ENCODE peak calls at places on chromosomes 3 and 15, in nine cellular contexts. A, F, T, L, R, X, G, D and M are unnamed samples.

GRCh38 chr3:194058189-194058571 is 77.8 kb upstream of the HES1 start:
- DNase-seq in F (peak; percentile 42), L (peak; percentile 75), R (no peak), X (peak; percentile 64), A (peak; percentile 58), T (peak; percentile 59), D (no peak), G (no peak), M (peak; percentile 67)

GRCh38 chr15:42097018-42097417 is 2.7 kb upstream of the PLA2G4D start:
- DNase-seq in D (no peak), X (no peak), A (no peak), R (no peak), F (no peak), T (no peak), L (no peak), G (no peak), M (no peak)

GRCh38 chr3:159668461-159668860 is 320.2 kb upstream of the IL12A start:
- DNase-seq in A (no peak), F (no peak), R (no peak), T (no peak), D (no peak), L (no peak), X (no peak), G (no peak), M (no peak)

GRCh38 chr15:90665288-90666134 is 51.6 kb upstream of the BLM start:
- DNase-seq in D (no peak), X (peak; percentile 73), G (no peak), R (no peak), L (peak; percentile 75), T (peak; percentile 67), F (no peak), A (peak; percentile 41), M (no peak)

GRCh38 chr3:87398226-87398774 is 121.9 kb upstream of the POU1F1 start:
- DNase-seq in G (no peak), T (no peak), A (no peak), X (no peak), F (no peak), D (no peak), R (no peak), L (no peak), M (no peak)

GRCh38 chr3:172522871-172523818 is at the start of gene TNFSF10:
- DNase-seq in A (peak; percentile 81), X (no peak), L (peak; percentile 63), F (no peak), R (no peak), G (peak; percentile 15), D (no peak), T (no peak), M (no peak)

GRCh38 chr15:48858401-48858800 is 19.5 kb upstream of the EID1 start:
- DNase-seq in L (no peak), X (peak; percentile 57), A (peak; percentile 61), G (no peak), T (peak; percentile 47), R (no peak), D (no peak), F (no peak), M (no peak)

GRCh38 chr3:119611664-119612063 is 14.0 kb downstream of the PLA1A start:
- DNase-seq in G (no peak), T (no peak), L (no peak), F (no peak), D (no peak), A (no peak), R (no peak), X (no peak), M (no peak)

GRCh38 chr3:138124689-138125420 is 7.3 kb downstream of the A4GNT start:
- DNase-seq in T (peak; percentile 52), R (no peak), D (no peak), F (no peak), A (peak; percentile 51), X (peak; percentile 59), L (no peak), G (no peak), M (no peak)

GRCh38 chr15:57503051-57503702 is 88.5 kb upstream of the MYZAP start:
- DNase-seq in G (no peak), L (peak; percentile 4), X (no peak), R (no peak), T (no peak), D (no peak), F (no peak), A (peak; percentile 30), M (no peak)

GRCh38 chr3:184323696-184324095 is 9.3 kb downstream of the EIF4G1 start:
- DNase-seq in A (no peak), R (no peak), L (no peak), T (no peak), G (no peak), X (no peak), F (no peak), D (no peak), M (no peak)

GRCh38 chr3:119527731-119528130 is 29.4 kb downstream of the TIMMDC1 start:
- DNase-seq in F (no peak), D (no peak), A (no peak), T (no peak), R (no peak), G (no peak), X (no peak), L (no peak), M (no peak)

GRCh38 chr3:190548031-190548656 is 34.3 kb downstream of the IL1RAP start:
- DNase-seq in X (no peak), T (no peak), A (no peak), R (no peak), D (no peak), F (no peak), L (no peak), G (no peak), M (no peak)

GRCh38 chr3:130345487-130346079 is at the start of gene COL6A5:
- DNase-seq in F (peak; percentile 9), T (peak; percentile 4), A (no peak), R (no peak), L (peak; percentile 1), D (no peak), G (no peak), X (peak; percentile 23), M (no peak)

GRCh38 chr15:60908888-60909287 is 320.2 kb downstream of the RORA start:
- DNase-seq in D (no peak), R (no peak), L (no peak), F (no peak), G (no peak), T (no peak), A (no peak), X (no peak), M (no peak)

GRCh38 chr15:60906275-60906674 is 322.8 kb downstream of the RORA start:
- DNase-seq in R (no peak), D (no peak), F (no peak), L (no peak), X (no peak), A (no peak), G (no peak), T (no peak), M (no peak)

GRCh38 chr15:60907233-60907947 is 321.7 kb downstream of the RORA start:
- DNase-seq in X (no peak), T (no peak), R (no peak), F (no peak), G (no peak), D (no peak), A (no peak), L (peak; percentile 33), M (no peak)

GRCh38 chr15:60903221-60903620 is 325.9 kb downstream of the RORA start:
- DNase-seq in D (no peak), A (no peak), X (no peak), G (no peak), L (no peak), R (no peak), T (no peak), F (no peak), M (no peak)

GRCh38 chr15:60905587-60905986 is 323.5 kb downstream of the RORA start:
- DNase-seq in L (peak; percentile 20), R (no peak), X (no peak), G (no peak), D (no peak), A (peak; percentile 11), T (no peak), F (no peak), M (no peak)
- TF ChIP-seq CTCF in L (no peak), R (no peak), X (no peak), G (no peak), D (peak; percentile 53), A (peak; percentile 34), T (no peak), F (peak; percentile 35), M (no peak)

DNA sequence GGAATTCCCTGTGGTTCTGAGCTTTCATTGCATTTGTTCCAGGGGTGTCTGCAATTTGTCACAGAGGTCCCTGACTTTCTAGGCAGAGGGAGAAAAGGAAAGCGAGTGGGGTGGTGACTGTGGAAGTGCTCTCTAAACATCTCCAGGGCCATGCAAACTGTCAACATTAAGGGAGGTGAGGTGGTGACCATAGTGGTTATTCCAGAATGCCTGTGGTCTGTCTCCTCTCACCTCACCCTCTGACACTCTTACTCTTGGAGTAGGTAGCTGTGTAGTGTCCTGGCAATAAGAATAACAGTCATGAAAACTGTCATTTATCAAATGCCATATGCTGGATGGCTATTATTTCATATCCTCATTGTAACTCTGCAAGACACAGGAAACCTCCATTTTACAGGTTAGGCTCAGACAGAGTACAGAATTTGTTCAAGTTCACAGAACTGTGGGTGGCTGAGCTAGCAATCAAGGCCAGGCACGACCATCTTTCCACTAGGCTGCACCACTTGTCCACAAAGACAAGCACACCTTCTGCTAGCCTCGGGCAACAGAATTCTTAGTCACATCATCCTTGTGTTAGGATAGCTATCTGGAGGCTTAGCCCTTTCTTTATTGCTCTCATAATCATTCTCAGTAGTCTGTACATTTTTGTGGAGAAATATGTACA is 179.4 kb downstream of the CD47 start:
- DNase-seq in L (no peak), A (peak; percentile 44), G (no peak), F (no peak), T (no peak), R (no peak), D (no peak), X (no peak), M (no peak)
- TF ChIP-seq CTCF in L (no peak), A (no peak), G (no peak), F (no peak), T (no peak), R (no peak), D (no peak), X (no peak), M (no peak)

GRCh38 chr3:20648294-20648693 is 462.3 kb upstream of the SGO1 start:
- DNase-seq in G (no peak), R (no peak), F (no peak), D (no peak), X (peak; percentile 87), A (peak; percentile 88), L (no peak), T (peak; percentile 82), M (no peak)
- TF ChIP-seq CTCF in G (no peak), R (no peak), F (no peak), D (no peak), X (no peak), A (no peak), L (no peak), T (no peak), M (no peak)

DNA sequence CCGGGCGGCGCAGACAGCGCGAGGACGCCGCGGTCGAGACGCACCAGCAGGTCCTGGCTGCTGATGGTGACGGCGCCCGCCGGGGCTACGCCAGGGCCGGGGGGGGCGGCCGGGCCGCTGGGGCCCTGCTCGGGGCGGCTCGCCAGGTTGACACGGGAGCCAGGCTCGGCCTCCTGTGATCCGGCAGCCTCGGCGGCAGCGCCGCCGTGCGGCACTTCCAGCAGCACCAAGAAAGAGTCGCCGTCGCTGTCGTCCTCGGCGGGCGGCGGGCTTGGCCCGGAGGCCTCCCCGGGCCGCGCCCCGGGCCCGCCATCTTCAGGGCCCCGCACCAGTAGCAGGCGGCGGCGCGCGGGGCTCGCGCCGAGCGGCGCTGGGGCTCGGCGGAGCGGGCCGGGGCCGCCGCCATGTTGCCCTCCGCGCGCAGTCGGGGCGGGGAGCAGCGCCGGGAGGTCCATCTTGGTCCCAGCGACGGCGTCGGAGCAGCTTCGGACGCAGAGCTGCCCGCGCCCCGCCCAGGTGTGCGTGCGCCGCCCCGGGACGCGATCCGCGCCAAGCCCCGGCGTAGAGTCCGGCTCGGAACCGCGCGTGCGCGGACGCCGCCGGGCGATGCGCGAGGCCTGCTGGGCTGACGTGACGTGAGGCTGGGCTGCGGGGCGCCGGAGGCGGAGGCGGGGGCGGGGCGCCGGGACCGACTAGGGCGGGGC is at the start of gene ZXDC:
- DNase-seq in X (peak; percentile 97), L (peak; percentile 96), A (peak; percentile 80), T (peak; percentile 97), G (peak; percentile 85), F (peak; percentile 92), D (peak; percentile 76), R (peak; percentile 55), M (peak; percentile 95)
- TF ChIP-seq CTCF in X (peak; percentile 26), L (no peak), A (peak; percentile 69), T (no peak), G (peak; percentile 25), F (peak; percentile 49), D (peak; percentile 67), R (peak; percentile 19), M (no peak)